ENCODE peak calls at places on chromosomes 12 and 14, in nine cellular contexts. T, V, D, M, L, H, X, N and Q are unnamed samples.

GRCh38 chr12:8912910-8913309 is 1.4 kb upstream of the PHC1 start:
- DNase-seq in T (no peak), V (peak; percentile 14), D (no peak), M (no peak), L (peak; percentile 67), H (no peak), X (no peak), N (peak; percentile 52), Q (peak; percentile 87)

GRCh38 chr12:128449146-128449894 is 182.3 kb downstream of the TMEM132C start:
- DNase-seq in T (no peak), V (no peak), D (no peak), M (no peak), L (no peak), H (no peak), X (no peak), N (peak; percentile 77), Q (no peak)

GRCh38 chr12:7374423-7375144 is 69.4 kb downstream of the CD163L1 start:
- DNase-seq in T (no peak), V (no peak), D (no peak), M (no peak), L (peak; percentile 83), H (peak; percentile 14), X (no peak), N (peak; percentile 16), Q (peak; percentile 60)

GRCh38 chr12:93287152-93287551 is 90.6 kb upstream of the NUDT4 start:
- DNase-seq in T (no peak), V (no peak), D (no peak), M (no peak), L (no peak), H (no peak), X (no peak), N (no peak), Q (no peak)

GRCh38 chr14:57069702-57070101 is 199.0 kb downstream of the EXOC5 start:
- DNase-seq in T (no peak), V (no peak), D (no peak), M (no peak), L (no peak), H (no peak), X (no peak), N (no peak), Q (no peak)

GRCh38 chr12:84763112-84763511 is 149.5 kb downstream of the SLC6A15 start:
- DNase-seq in T (peak; percentile 37), V (no peak), D (no peak), M (peak; percentile 63), L (no peak), H (peak; percentile 57), X (no peak), N (no peak), Q (no peak)

GRCh38 chr12:124828264-124829007 is 35.2 kb downstream of the SCARB1 start:
- DNase-seq in T (no peak), V (no peak), D (peak; percentile 93), M (peak; percentile 51), L (no peak), H (no peak), X (no peak), N (no peak), Q (peak; percentile 88)

GRCh38 chr12:14913381-14913781 is 25.0 kb downstream of the ERP27 start:
- DNase-seq in T (no peak), V (no peak), D (no peak), M (no peak), L (no peak), H (no peak), X (no peak), N (no peak), Q (peak; percentile 79)

GRCh38 chr14:96297999-96298398 is 42.0 kb downstream of the BDKRB1 start:
- DNase-seq in T (no peak), V (no peak), D (no peak), M (no peak), L (no peak), H (no peak), X (no peak), N (no peak), Q (no peak)

GRCh38 chr12:121813951-121814350 is 10.1 kb downstream of the SETD1B start:
- DNase-seq in T (no peak), V (no peak), D (no peak), M (no peak), L (no peak), H (no peak), X (no peak), N (no peak), Q (no peak)

GRCh38 chr12:76698316-76698715 is 65.6 kb upstream of the ZDHHC17 start:
- DNase-seq in T (no peak), V (no peak), D (no peak), M (no peak), L (no peak), H (no peak), X (no peak), N (no peak), Q (no peak)

GRCh38 chr14:51304428-51304827 is 64.4 kb downstream of the TMX1 start:
- DNase-seq in T (no peak), V (no peak), D (peak; percentile 84), M (no peak), L (no peak), H (peak; percentile 20), X (no peak), N (no peak), Q (no peak)

GRCh38 chr12:116975779-116976393 is 65.1 kb downstream of the FBXW8 start:
- DNase-seq in T (no peak), V (no peak), D (no peak), M (no peak), L (peak; percentile 49), H (peak; percentile 34), X (no peak), N (no peak), Q (no peak)

GRCh38 chr12:45660330-45660729 is 69.2 kb upstream of the ARID2 start:
- DNase-seq in T (no peak), V (no peak), D (peak; percentile 39), M (no peak), L (no peak), H (peak; percentile 86), X (no peak), N (no peak), Q (peak; percentile 36)

GRCh38 chr12:125340791-125341190 is 275.6 kb downstream of the AACS start:
- DNase-seq in T (no peak), V (no peak), D (peak; percentile 22), M (peak; percentile 38), L (no peak), H (peak; percentile 4), X (peak; percentile 92), N (no peak), Q (no peak)

GRCh38 chr12:54028324-54029201 is at the start of gene HOXC6:
- DNase-seq in T (no peak), V (no peak), D (no peak), M (no peak), L (peak; percentile 62), H (peak; percentile 24), X (no peak), N (no peak), Q (no peak)

GRCh38 chr12:15700595-15700994 is 88.6 kb downstream of the EPS8 start:
- DNase-seq in T (no peak), V (no peak), D (peak; percentile 79), M (peak; percentile 70), L (no peak), H (peak; percentile 95), X (peak; percentile 70), N (no peak), Q (peak; percentile 74)

GRCh38 chr12:40446385-40446784 is 221.6 kb downstream of the LRRK2 start:
- DNase-seq in T (no peak), V (peak; percentile 1), D (no peak), M (no peak), L (peak; percentile 61), H (no peak), X (no peak), N (peak; percentile 36), Q (no peak)